ENCODE peak calls at places on chromosome 11, in ten cellular contexts. One of them, this sample, is unnamed.

GRCh38 chr11:46728659-46729040 is 9.6 kb downstream of the F2 start:
- DNase-seq in T-helper 17 cell: no peak
- DNase-seq in T1000: no peak
- DNase-seq in stimulated activated CD4-positive, alpha-beta T cell treated with anti-CD3 and anti-CD28 coated beads, Interleukin-15, amount 100 ng/mL, for 1 hour: no peak
- DNase-seq in sciatic nerve: no peak
- DNase-seq in substantia nigra: no peak
- DNase-seq in GM10248: no peak
- DNase-seq in ELR: no peak
- DNase-seq in NCI-H510A treated with DMSO at 0.1 percent for 48 hours: no peak
- DNase-seq in DMS153: no peak
- DNase-seq in this sample: no peak

GRCh38 chr11:57410287-57410686 is 16.6 kb downstream of the SLC43A3 start:
- DNase-seq in T-helper 17 cell: no peak
- DNase-seq in T1000: no peak
- DNase-seq in stimulated activated CD4-positive, alpha-beta T cell treated with anti-CD3 and anti-CD28 coated beads, Interleukin-15, amount 100 ng/mL, for 1 hour: no peak
- DNase-seq in sciatic nerve: no peak
- DNase-seq in substantia nigra: no peak
- DNase-seq in GM10248: no peak
- DNase-seq in ELR: peak
- DNase-seq in NCI-H510A treated with DMSO at 0.1 percent for 48 hours: no peak
- DNase-seq in DMS153: no peak
- DNase-seq in this sample: no peak

GRCh38 chr11:131094828-131095227 is 178.5 kb upstream of the SNX19 start:
- DNase-seq in T-helper 17 cell: no peak
- DNase-seq in T1000: no peak
- DNase-seq in stimulated activated CD4-positive, alpha-beta T cell treated with anti-CD3 and anti-CD28 coated beads, Interleukin-15, amount 100 ng/mL, for 1 hour: no peak
- DNase-seq in sciatic nerve: no peak
- DNase-seq in substantia nigra: no peak
- DNase-seq in GM10248: no peak
- DNase-seq in ELR: no peak
- DNase-seq in NCI-H510A treated with DMSO at 0.1 percent for 48 hours: no peak
- DNase-seq in DMS153: no peak
- DNase-seq in this sample: no peak

GRCh38 chr11:75763846-75764245 is 4.7 kb upstream of the DGAT2 start:
- DNase-seq in T-helper 17 cell: no peak
- DNase-seq in T1000: no peak
- DNase-seq in stimulated activated CD4-positive, alpha-beta T cell treated with anti-CD3 and anti-CD28 coated beads, Interleukin-15, amount 100 ng/mL, for 1 hour: no peak
- DNase-seq in sciatic nerve: no peak
- DNase-seq in substantia nigra: no peak
- DNase-seq in GM10248: no peak
- DNase-seq in ELR: no peak
- DNase-seq in NCI-H510A treated with DMSO at 0.1 percent for 48 hours: no peak
- DNase-seq in DMS153: no peak
- DNase-seq in this sample: no peak

GRCh38 chr11:9529333-9529648 is 44.2 kb upstream of the WEE1 start:
- DNase-seq in T-helper 17 cell: no peak
- DNase-seq in T1000: no peak
- DNase-seq in stimulated activated CD4-positive, alpha-beta T cell treated with anti-CD3 and anti-CD28 coated beads, Interleukin-15, amount 100 ng/mL, for 1 hour: no peak
- DNase-seq in sciatic nerve: no peak
- DNase-seq in substantia nigra: no peak
- DNase-seq in GM10248: no peak
- DNase-seq in ELR: no peak
- DNase-seq in NCI-H510A treated with DMSO at 0.1 percent for 48 hours: no peak
- DNase-seq in DMS153: no peak
- DNase-seq in this sample: no peak

GRCh38 chr11:66026017-66026529 is at the start of gene CATSPER1:
- DNase-seq in T-helper 17 cell: no peak
- DNase-seq in T1000: no peak
- DNase-seq in stimulated activated CD4-positive, alpha-beta T cell treated with anti-CD3 and anti-CD28 coated beads, Interleukin-15, amount 100 ng/mL, for 1 hour: no peak
- DNase-seq in sciatic nerve: no peak
- DNase-seq in substantia nigra: no peak
- DNase-seq in GM10248: no peak
- DNase-seq in ELR: no peak
- DNase-seq in NCI-H510A treated with DMSO at 0.1 percent for 48 hours: no peak
- DNase-seq in DMS153: no peak
- DNase-seq in this sample: no peak

GRCh38 chr11:128318856-128319474 is 268.4 kb downstream of the ETS1 start:
- DNase-seq in T-helper 17 cell: peak
- DNase-seq in T1000: no peak
- DNase-seq in stimulated activated CD4-positive, alpha-beta T cell treated with anti-CD3 and anti-CD28 coated beads, Interleukin-15, amount 100 ng/mL, for 1 hour: peak
- DNase-seq in sciatic nerve: no peak
- DNase-seq in substantia nigra: no peak
- DNase-seq in GM10248: peak
- DNase-seq in ELR: peak
- DNase-seq in NCI-H510A treated with DMSO at 0.1 percent for 48 hours: no peak
- DNase-seq in DMS153: no peak
- DNase-seq in this sample: peak

GRCh38 chr11:57513911-57514537 is 1.5 kb downstream of the SLC43A1 start:
- DNase-seq in T-helper 17 cell: no peak
- DNase-seq in T1000: no peak
- DNase-seq in stimulated activated CD4-positive, alpha-beta T cell treated with anti-CD3 and anti-CD28 coated beads, Interleukin-15, amount 100 ng/mL, for 1 hour: no peak
- DNase-seq in sciatic nerve: peak
- DNase-seq in substantia nigra: no peak
- DNase-seq in GM10248: peak
- DNase-seq in ELR: peak
- DNase-seq in NCI-H510A treated with DMSO at 0.1 percent for 48 hours: peak
- DNase-seq in DMS153: no peak
- DNase-seq in this sample: no peak

GRCh38 chr11:93169950-93170561 is 27.7 kb downstream of the SLC36A4 start:
- DNase-seq in T-helper 17 cell: no peak
- DNase-seq in T1000: no peak
- DNase-seq in stimulated activated CD4-positive, alpha-beta T cell treated with anti-CD3 and anti-CD28 coated beads, Interleukin-15, amount 100 ng/mL, for 1 hour: no peak
- DNase-seq in sciatic nerve: no peak
- DNase-seq in substantia nigra: no peak
- DNase-seq in GM10248: peak
- DNase-seq in ELR: peak
- DNase-seq in NCI-H510A treated with DMSO at 0.1 percent for 48 hours: peak
- DNase-seq in DMS153: no peak
- DNase-seq in this sample: no peak

GRCh38 chr11:112995423-112996084 is 34.3 kb downstream of the NCAM1 start:
- DNase-seq in T-helper 17 cell: no peak
- DNase-seq in T1000: no peak
- DNase-seq in stimulated activated CD4-positive, alpha-beta T cell treated with anti-CD3 and anti-CD28 coated beads, Interleukin-15, amount 100 ng/mL, for 1 hour: no peak
- DNase-seq in sciatic nerve: no peak
- DNase-seq in substantia nigra: no peak
- DNase-seq in GM10248: no peak
- DNase-seq in ELR: no peak
- DNase-seq in NCI-H510A treated with DMSO at 0.1 percent for 48 hours: no peak
- DNase-seq in DMS153: no peak
- DNase-seq in this sample: no peak